ENCODE peak calls at places on chromosomes 12 and 14, in nine cellular contexts. F is uterus, I is neural crest cell, O is RWPE1, U is H1, Q is mesothelial cell of epicardium, S is GM23338, M is AG09309, Z is HFF-Myc. J is an unnamed sample.

GRCh38 chr14:70576891-70577290 is 23.6 kb downstream of the MED6 start:
- DNase-seq in U (no peak), O (no peak), S (no peak), Q (no peak), F (no peak), I (no peak), Z (no peak), M (no peak), J (no peak)

GRCh38 chr12:88393017-88393767 is 187.1 kb downstream of the KITLG start:
- DNase-seq in U (no peak), Z (no peak), S (peak), I (no peak), O (no peak), M (no peak), F (no peak), Q (no peak), J (peak)

GRCh38 chr14:75224561-75224960 is 48.1 kb upstream of the TMED10 start:
- DNase-seq in U (no peak), F (no peak), O (no peak), I (no peak), S (no peak), Z (no peak), M (no peak), Q (no peak), J (no peak)

GRCh38 chr12:818733-819132 is 66.4 kb downstream of the WNK1 start:
- DNase-seq in S (no peak), F (no peak), M (no peak), I (no peak), Z (no peak), U (no peak), Q (no peak), O (no peak), J (no peak)

GRCh38 chr12:28550757-28551381 is 360.6 kb downstream of the CCDC91 start:
- DNase-seq in M (peak), Z (no peak), I (no peak), F (no peak), Q (no peak), S (no peak), U (no peak), O (peak), J (no peak)

GRCh38 chr12:49687941-49688340 is 19.3 kb downstream of the FMNL3 start:
- DNase-seq in M (no peak), U (no peak), Q (no peak), I (no peak), O (no peak), F (no peak), Z (no peak), S (peak), J (no peak)

GRCh38 chr12:122860854-122861585 is 25.8 kb downstream of the HIP1R start:
- DNase-seq in O (no peak), M (no peak), Z (no peak), Q (no peak), S (no peak), F (no peak), I (no peak), U (no peak), J (no peak)

GRCh38 chr14:98177551-98177950 is 1094.4 kb downstream of the BCL11B start:
- DNase-seq in Q (no peak), I (no peak), F (no peak), O (no peak), Z (no peak), S (no peak), U (no peak), M (no peak), J (no peak)

GRCh38 chr14:45972416-45972815 is 679.2 kb downstream of the RPL10L start:
- DNase-seq in S (no peak), O (no peak), I (no peak), F (no peak), U (no peak), Q (no peak), Z (no peak), M (no peak), J (no peak)

GRCh38 chr12:9701380-9702154 is 31.3 kb downstream of the CLECL1 start:
- DNase-seq in M (no peak), I (no peak), F (no peak), Q (no peak), O (no peak), U (no peak), Z (no peak), S (no peak), J (no peak)

GRCh38 chr12:32312049-32312670 is 87.2 kb upstream of the FGD4 start:
- DNase-seq in Q (no peak), U (no peak), Z (peak), O (peak), S (peak), M (peak), F (no peak), I (no peak), J (peak)

GRCh38 chr12:587551-588322 is 75.5 kb downstream of the NINJ2 start:
- DNase-seq in S (no peak), U (no peak), Q (no peak), I (no peak), M (no peak), Z (no peak), O (no peak), F (no peak), J (no peak)

GRCh38 chr12:106308611-106309010 is 6.1 kb downstream of the TCP11L2 start:
- DNase-seq in U (no peak), I (no peak), O (no peak), F (no peak), Z (no peak), M (no peak), S (no peak), Q (no peak), J (no peak)
- TF ChIP-seq CTCF in U (no peak), I (no peak), O (no peak), F (no peak), Z (no peak), M (no peak), S (no peak), Q (no peak), J (no peak)

GRCh38 chr12:89708793-89709156 is at the start of gene ATP2B1:
- DNase-seq in Z (no peak), O (peak), I (peak), M (peak), U (peak), F (peak), Q (peak), S (peak), J (peak)
- TF ChIP-seq CTCF in Z (no peak), O (no peak), I (no peak), M (no peak), U (no peak), F (no peak), Q (peak), S (no peak), J (no peak)

GRCh38 chr14:36449903-36450302 is 70.1 kb downstream of the NKX2-1 start:
- DNase-seq in Z (no peak), M (no peak), U (no peak), S (no peak), Q (no peak), F (no peak), O (no peak), I (no peak), J (no peak)
- TF ChIP-seq CTCF in Z (no peak), M (no peak), U (no peak), S (peak), Q (no peak), F (no peak), O (no peak), I (no peak), J (no peak)

GRCh38 chr14:63833728-63834127 is 19.1 kb upstream of the SYNE2 start:
- DNase-seq in Z (no peak), O (no peak), M (no peak), U (no peak), Q (no peak), I (no peak), F (no peak), S (no peak), J (no peak)
- TF ChIP-seq CTCF in Z (no peak), O (no peak), M (no peak), U (no peak), Q (no peak), I (peak), F (no peak), S (no peak), J (no peak)

GRCh38 chr14:80054020-80054419 is 157.3 kb downstream of the DIO2 start:
- DNase-seq in U (no peak), F (no peak), Z (no peak), I (no peak), M (no peak), S (no peak), O (no peak), Q (no peak), J (no peak)

GRCh38 chr14:80059041-80059440 is 152.3 kb downstream of the DIO2 start:
- DNase-seq in I (no peak), Z (no peak), U (no peak), F (no peak), O (no peak), M (no peak), S (no peak), Q (no peak), J (no peak)

GRCh38 chr14:80055226-80055625 is 156.1 kb downstream of the DIO2 start:
- DNase-seq in F (no peak), U (no peak), I (no peak), Z (no peak), M (no peak), S (no peak), Q (no peak), O (no peak), J (no peak)

GRCh38 chr14:80055912-80056801 is 155.1 kb downstream of the DIO2 start:
- DNase-seq in U (peak), Z (peak), S (peak), F (peak), I (peak), O (peak), Q (peak), M (no peak), J (peak)
- TF ChIP-seq CTCF in U (peak), Z (peak), S (peak), F (peak), I (peak), O (peak), Q (peak), M (peak), J (peak)

DNA sequence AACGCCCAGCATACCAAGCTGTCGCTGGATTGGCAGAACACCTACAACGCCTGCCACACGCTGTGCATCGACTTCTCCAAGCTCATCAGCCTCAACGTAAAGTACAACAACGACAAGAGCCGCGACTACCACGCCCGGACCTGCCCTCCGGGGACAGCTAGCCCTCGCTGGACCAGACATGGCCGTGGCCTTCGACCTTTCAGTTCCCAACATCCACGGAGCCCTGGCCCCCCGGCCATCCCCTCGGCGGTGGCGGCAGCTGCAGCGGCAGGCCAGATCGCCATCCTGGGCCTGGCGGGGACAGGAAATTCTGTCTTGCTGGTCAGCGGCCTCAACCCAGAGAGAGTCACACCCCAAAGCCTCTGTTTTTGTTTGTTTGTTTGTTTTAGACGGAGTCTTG is 132.6 kb upstream of the FUT8 start:
- DNase-seq in I (no peak), S (no peak), M (no peak), Z (no peak), F (no peak), Q (no peak), O (no peak), U (no peak), J (no peak)
- TF ChIP-seq CTCF in I (no peak), S (no peak), M (no peak), Z (no peak), F (no peak), Q (no peak), O (no peak), U (no peak), J (no peak)

GRCh38 chr12:108638997-108639822 is 5.5 kb upstream of the SELPLG start:
- DNase-seq in Q (no peak), U (no peak), I (no peak), M (no peak), S (no peak), F (no peak), O (no peak), Z (no peak), J (no peak)
- TF ChIP-seq CTCF in Q (no peak), U (no peak), I (no peak), M (no peak), S (no peak), F (no peak), O (no peak), Z (no peak), J (no peak)

GRCh38 chr12:126346087-126346486 is 1280.9 kb downstream of the AACS start:
- DNase-seq in I (no peak), Q (no peak), Z (no peak), S (no peak), O (no peak), M (no peak), F (no peak), U (no peak), J (no peak)
- TF ChIP-seq CTCF in I (no peak), Q (no peak), Z (no peak), S (peak), O (no peak), M (no peak), F (no peak), U (peak), J (no peak)

J was measured in GM10248.